ENCODE peak calls at places on chromosomes 1 and 21, in nine cellular contexts. H is heart left ventricle, X is A549, F is foreskin fibroblast, K is cardiac muscle cell, I is PC-9, P is dorsolateral prefrontal cortex, M is mucosa of descending colon, D is IMR-90. R is an unnamed sample.

GRCh38 chr1:62528015-62528414 is 69.3 kb upstream of the ANGPTL3 start:
- DNase-seq in I (no peak), H (no peak), M (peak; percentile 16), K (no peak), D (no peak), F (no peak), X (no peak), P (no peak), R (peak; percentile 53)

GRCh38 chr1:49864597-49864996 is 159.2 kb downstream of the AGBL4 start:
- DNase-seq in M (no peak), P (no peak), H (no peak), D (no peak), F (no peak), I (no peak), K (no peak), X (no peak), R (no peak)

GRCh38 chr1:85289207-85289847 is 12.9 kb upstream of the BCL10 start:
- DNase-seq in X (no peak), K (no peak), D (peak; percentile 97), F (peak; percentile 94), M (no peak), H (no peak), P (no peak), I (peak; percentile 99), R (peak; percentile 64)

GRCh38 chr1:156153362-156153761 is at the start of gene SEMA4A:
- DNase-seq in D (no peak), P (no peak), H (no peak), K (no peak), X (no peak), M (peak; percentile 70), I (peak; percentile 79), F (no peak), R (no peak)

GRCh38 chr1:20271498-20272400 is 18.9 kb upstream of the VWA5B1 start:
- DNase-seq in D (no peak), H (no peak), M (no peak), K (no peak), X (no peak), F (no peak), I (no peak), P (no peak), R (peak; percentile 18)

GRCh38 chr1:206510371-206510770 is 3.0 kb downstream of the RASSF5 start:
- DNase-seq in D (no peak), P (no peak), I (no peak), F (no peak), K (no peak), H (no peak), X (no peak), M (no peak), R (no peak)

GRCh38 chr1:36805979-36806640 is 228.2 kb downstream of the GRIK3 start:
- DNase-seq in I (no peak), K (no peak), X (no peak), P (no peak), F (no peak), M (no peak), D (no peak), H (no peak), R (no peak)

GRCh38 chr1:25031601-25031965 is 101.5 kb upstream of the RUNX3 start:
- DNase-seq in M (no peak), I (no peak), F (no peak), H (no peak), D (no peak), K (no peak), X (no peak), P (no peak), R (no peak)

GRCh38 chr21:36165356-36165755 is 8.7 kb downstream of the DOP1B start:
- DNase-seq in I (no peak), D (no peak), P (no peak), X (no peak), M (no peak), K (no peak), F (no peak), H (no peak), R (no peak)

GRCh38 chr21:20388400-20388799 is 609.8 kb upstream of the NCAM2 start:
- DNase-seq in D (no peak), I (no peak), H (no peak), P (no peak), F (no peak), X (no peak), K (no peak), M (no peak), R (no peak)

GRCh38 chr1:44733365-44733764 is 2.4 kb upstream of the RNU5D-1 start:
- DNase-seq in P (no peak), D (peak; percentile 77), H (no peak), I (no peak), M (peak; percentile 32), X (no peak), K (no peak), F (peak; percentile 81), R (peak; percentile 64)

GRCh38 chr1:181179980-181180964 is 91.8 kb downstream of the IER5 start:
- DNase-seq in X (no peak), I (no peak), K (peak; percentile 84), D (peak; percentile 84), P (peak; percentile 78), H (peak; percentile 75), F (peak; percentile 85), M (peak; percentile 20), R (peak; percentile 65)

GRCh38 chr1:9112961-9113880 is 15.7 kb downstream of the GPR157 start:
- DNase-seq in F (no peak), K (no peak), P (no peak), D (peak; percentile 6), I (no peak), X (no peak), M (no peak), H (no peak), R (no peak)

GRCh38 chr1:56491441-56491840 is 87.9 kb downstream of the PLPP3 start:
- DNase-seq in P (no peak), I (no peak), X (no peak), D (peak; percentile 24), F (peak; percentile 89), K (no peak), H (no peak), M (no peak), R (peak; percentile 80)

GRCh38 chr1:68121536-68121935 is 71.1 kb upstream of the DIRAS3 start:
- DNase-seq in F (peak; percentile 87), K (no peak), D (peak; percentile 87), M (no peak), X (no peak), H (no peak), P (no peak), I (no peak), R (peak; percentile 29)

GRCh38 chr1:209375097-209375496 is 208.4 kb upstream of the CAMK1G start:
- DNase-seq in H (no peak), D (no peak), I (no peak), P (no peak), M (no peak), K (no peak), F (no peak), X (no peak), R (no peak)

GRCh38 chr21:25997788-25998611 is 172.6 kb downstream of the APP start:
- DNase-seq in X (no peak), H (no peak), I (peak; percentile 63), F (no peak), K (peak; percentile 18), D (no peak), P (no peak), M (peak; percentile 55), R (no peak)

GRCh38 chr1:229130028-229130668 is 140.8 kb upstream of the RAB4A start:
- DNase-seq in P (no peak), K (no peak), M (peak; percentile 85), D (no peak), F (no peak), I (no peak), X (no peak), H (no peak), R (no peak)

GRCh38 chr1:227789881-227790400 is 25.5 kb upstream of the PRSS38 start:
- DNase-seq in H (no peak), M (no peak), K (no peak), I (no peak), F (no peak), X (no peak), P (no peak), D (no peak), R (no peak)

GRCh38 chr21:39313042-39313456 is 383 bp downstream of the BRWD1 start:
- DNase-seq in D (no peak), X (peak; percentile 10), M (peak; percentile 48), F (peak; percentile 25), H (peak; percentile 74), K (peak; percentile 36), P (peak; percentile 47), I (no peak), R (no peak)

GRCh38 chr1:113917400-113918082 is 11.6 kb upstream of the HIPK1 start:
- DNase-seq in M (no peak), H (no peak), F (peak; percentile 71), I (peak; percentile 84), K (no peak), P (no peak), X (no peak), D (peak; percentile 75), R (peak; percentile 70)

GRCh38 chr1:20546637-20547036 is 5.7 kb upstream of the FAM43B start:
- DNase-seq in P (no peak), M (no peak), I (no peak), H (no peak), F (no peak), D (no peak), K (no peak), X (no peak), R (no peak)

GRCh38 chr1:58784758-58785423 is 1.0 kb upstream of the JUN start:
- DNase-seq in M (peak; percentile 91), X (peak; percentile 67), F (peak; percentile 97), D (peak; percentile 94), K (peak; percentile 83), H (peak; percentile 92), I (peak; percentile 65), P (peak; percentile 88), R (peak; percentile 95)
- TF ChIP-seq CTCF in M (peak; percentile 57), X (peak; percentile 55), F (peak; percentile 75), D (peak; percentile 88), K (peak; percentile 73), H (peak; percentile 66), I (peak; percentile 67), P (peak; percentile 56), R (peak; percentile 81)

GRCh38 chr1:109924316-109924715 is 13.7 kb downstream of the CSF1 start:
- DNase-seq in I (no peak), P (no peak), X (no peak), F (no peak), K (no peak), M (no peak), D (no peak), H (no peak), R (no peak)
- H3K4me3 ChIP-seq in I (no peak overlapping the region), P (no peak overlapping the region), X (no peak overlapping the region), F (no peak overlapping the region), K (no peak overlapping the region), M (no peak overlapping the region), D (no peak overlapping the region), H (no peak overlapping the region), R (no peak overlapping the region)

GRCh38 chr1:101136739-101137138 is 100.1 kb upstream of the S1PR1 start:
- DNase-seq in P (no peak), D (peak; percentile 19), K (peak; percentile 39), I (no peak), H (no peak), M (peak; percentile 6), F (peak; percentile 12), X (no peak), R (peak; percentile 54)
- TF ChIP-seq CTCF in P (peak; percentile 47), D (peak; percentile 35), K (peak; percentile 25), I (no peak), H (no peak), M (no peak), F (no peak), X (no peak), R (peak; percentile 20)

DNA sequence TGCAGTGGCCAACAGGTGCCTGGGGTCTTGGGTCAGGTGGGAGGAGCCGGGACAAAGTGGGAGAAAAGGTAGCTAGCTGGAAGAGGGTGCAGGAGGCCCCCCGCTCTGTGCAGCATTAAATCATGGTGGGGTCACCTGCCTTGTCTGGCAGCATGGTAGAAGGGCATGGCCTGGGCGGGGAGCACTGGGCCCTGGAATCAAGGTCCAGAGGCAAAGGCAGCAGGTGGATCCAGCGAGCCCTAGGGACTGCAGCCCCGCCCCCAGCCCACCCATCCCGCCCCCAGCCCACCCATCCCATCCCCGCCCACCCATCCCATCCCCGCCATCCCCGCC is 16.7 kb upstream of the TTLL10 start:
- DNase-seq in I (no peak), H (no peak), X (no peak), P (no peak), D (no peak), K (no peak), F (no peak), M (peak; percentile 54), R (no peak)
- H3K4me3 ChIP-seq in I (no peak overlapping the region), H (no peak overlapping the region), X (no peak overlapping the region), P (no peak overlapping the region), D (no peak overlapping the region), K (no peak overlapping the region), F (no peak overlapping the region), M (no peak overlapping the region), R (no peak overlapping the region)

R was measured in cardiac fibroblast.